ENCODE peak calls at places on chromosomes 11 and 22, in nine cellular contexts. F is body of pancreas, O is left ventricle myocardium inferior, R is cardiac muscle cell, M is neuronal stem cell, I is lung, C is Caco-2, P is prostate gland, T is stomach. N is an unnamed sample.

GRCh38 chr11:109073032-109073822 is 348.8 kb upstream of the C11orf87 start:
- DNase-seq in F (no peak), O (no peak), R (no peak), M (no peak), I (no peak), C (no peak), P (no peak), T (no peak), N (no peak)

GRCh38 chr22:17132112-17132511 is 11.0 kb upstream of the TMEM121B start:
- DNase-seq in F (no peak), O (peak; percentile 37), R (peak; percentile 62), M (no peak), I (no peak), C (no peak), P (no peak), T (no peak), N (no peak)

GRCh38 chr11:18769802-18770456 is 21.7 kb downstream of the PTPN5 start:
- DNase-seq in F (peak; percentile 3), O (no peak), R (no peak), M (no peak), I (no peak), C (no peak), P (no peak), T (no peak), N (no peak)

GRCh38 chr22:42909363-42910058 is 52.4 kb upstream of the ARFGAP3 start:
- DNase-seq in F (no peak), O (no peak), R (no peak), M (no peak), I (no peak), C (no peak), P (no peak), T (no peak), N (no peak)

GRCh38 chr11:66595245-66595904 is 2.4 kb downstream of the CCS start:
- DNase-seq in F (peak; percentile 55), O (peak; percentile 62), R (no peak), M (no peak), I (peak; percentile 33), C (no peak), P (no peak), T (peak; percentile 47), N (no peak)

GRCh38 chr11:107293677-107294344 is 163.8 kb downstream of the CWF19L2 start:
- DNase-seq in F (no peak), O (no peak), R (peak; percentile 62), M (no peak), I (no peak), C (peak; percentile 71), P (no peak), T (no peak), N (no peak)

GRCh38 chr11:104338186-104338585 is 174.2 kb upstream of the PDGFD start:
- DNase-seq in F (no peak), O (no peak), R (no peak), M (no peak), I (no peak), C (no peak), P (no peak), T (no peak), N (no peak)

GRCh38 chr11:121543981-121544380 is 91.2 kb upstream of the SORL1-AS1 start:
- DNase-seq in F (no peak), O (no peak), R (no peak), M (no peak), I (no peak), C (no peak), P (no peak), T (no peak), N (no peak)

GRCh38 chr11:105619556-105619955 is 9.7 kb downstream of the GRIA4 start:
- DNase-seq in F (no peak), O (no peak), R (no peak), M (no peak), I (no peak), C (no peak), P (no peak), T (no peak), N (no peak)

GRCh38 chr11:14546672-14547071 is 26.5 kb upstream of the PSMA1 start:
- DNase-seq in F (no peak), O (no peak), R (no peak), M (no peak), I (no peak), C (no peak), P (no peak), T (no peak), N (no peak)

GRCh38 chr11:35983965-35984364 is 40.1 kb downstream of the LDLRAD3 start:
- DNase-seq in F (no peak), O (no peak), R (no peak), M (no peak), I (no peak), C (no peak), P (no peak), T (no peak), N (no peak)

GRCh38 chr11:133999355-133999754 is 42.6 kb upstream of the IGSF9B start:
- DNase-seq in F (no peak), O (no peak), R (no peak), M (no peak), I (no peak), C (no peak), P (no peak), T (no peak), N (no peak)

GRCh38 chr11:116397556-116398167 is 375.1 kb downstream of the BUD13 start:
- DNase-seq in F (no peak), O (no peak), R (no peak), M (no peak), I (no peak), C (no peak), P (no peak), T (no peak), N (no peak)

GRCh38 chr11:57762235-57762866 is 749 bp downstream of the CTNND1 start:
- DNase-seq in F (peak; percentile 37), O (no peak), R (no peak), M (no peak), I (no peak), C (no peak), P (peak; percentile 30), T (no peak), N (no peak)

GRCh38 chr11:57761301-57762234 is at the start of gene CTNND1:
- DNase-seq in F (peak; percentile 96), O (peak; percentile 84), R (peak; percentile 95), M (peak; percentile 84), I (peak; percentile 88), C (peak; percentile 94), P (peak; percentile 94), T (peak; percentile 89), N (peak; percentile 95)

GRCh38 chr11:57764527-57764926 is 2.9 kb downstream of the CTNND1 start:
- DNase-seq in F (no peak), O (no peak), R (no peak), M (no peak), I (no peak), C (no peak), P (no peak), T (no peak), N (no peak)

GRCh38 chr11:57763568-57763967 is 2.0 kb downstream of the CTNND1 start:
- DNase-seq in F (no peak), O (no peak), R (peak; percentile 50), M (no peak), I (no peak), C (peak; percentile 53), P (peak; percentile 15), T (no peak), N (no peak)

GRCh38 chr11:57764972-57765371 is 3.4 kb downstream of the CTNND1 start:
- DNase-seq in F (no peak), O (no peak), R (no peak), M (no peak), I (no peak), C (no peak), P (no peak), T (no peak), N (no peak)
- H3K4me3 ChIP-seq in F (no peak overlapping the region), O (peak overlapping the region; percentile 80), R (peak overlapping the region; percentile 100), M (no peak overlapping the region), I (peak overlapping the region; percentile 21), C (peak overlapping the region; percentile 84), P (peak overlapping the region; percentile 46), T (peak overlapping the region; percentile 50), N (peak overlapping the region; percentile 55)

DNA sequence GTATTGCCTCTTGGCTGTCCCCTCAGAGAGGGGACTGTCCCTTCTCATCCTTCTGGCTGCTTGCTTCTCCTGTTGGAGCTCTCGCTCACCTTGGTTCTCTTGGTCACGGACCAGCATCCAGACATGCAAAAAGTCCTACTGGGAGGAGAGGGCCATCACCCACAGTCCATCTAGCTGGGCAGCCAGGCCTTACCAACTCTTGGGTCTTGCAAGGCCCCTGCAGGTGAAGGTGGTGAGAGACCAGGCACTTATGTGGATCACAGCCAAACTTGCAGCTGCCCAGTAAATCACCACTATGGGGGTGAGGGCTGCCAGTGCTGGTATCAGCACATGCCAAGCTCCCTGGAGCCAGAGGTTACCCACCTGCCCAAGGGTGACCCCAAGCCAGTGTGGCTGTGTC is 36.3 kb downstream of the KCNQ1OT1 start:
- DNase-seq in F (no peak), O (no peak), R (no peak), M (no peak), I (no peak), C (no peak), P (no peak), T (peak; percentile 7), N (no peak)
- H3K9me3 ChIP-seq in F (peaks cover 37% of the 10 kb centered on the region), O (peaks cover 43% of the 10 kb centered on the region), R (peaks cover 8% of the 10 kb centered on the region), M (peaks cover 21% of the 10 kb centered on the region), I (peaks cover 21% of the 10 kb centered on the region), C (peaks cover 48% of the 10 kb centered on the region), P (no peaks in the 10 kb centered on the region), T (peaks cover 5% of the 10 kb centered on the region), N (no peaks in the 10 kb centered on the region)

GRCh38 chr22:30607939-30608338 is 965 bp downstream of the TCN2 start:
- DNase-seq in F (no peak), O (no peak), R (no peak), M (no peak), I (no peak), C (no peak), P (no peak), T (no peak), N (no peak)
- H3K4me1 ChIP-seq in F (peaks cover 25% of the 10 kb centered on the region), O (peaks cover 54% of the 10 kb centered on the region), R (peaks cover 16% of the 10 kb centered on the region), M (peaks cover 30% of the 10 kb centered on the region), I (peaks cover 3% of the 10 kb centered on the region), C (peaks cover 16% of the 10 kb centered on the region), P (no peaks in the 10 kb centered on the region), T (peaks cover 70% of the 10 kb centered on the region), N (peaks cover 15% of the 10 kb centered on the region)

GRCh38 chr11:76209956-76210885 is 3.9 kb upstream of the WNT11 start:
- DNase-seq in F (peak; percentile 72), O (peak; percentile 77), R (peak; percentile 81), M (peak; percentile 51), I (no peak), C (peak; percentile 83), P (peak; percentile 51), T (peak; percentile 50), N (peak; percentile 68)

GRCh38 chr11:76208438-76208828 is 2.1 kb upstream of the WNT11 start:
- DNase-seq in F (no peak), O (no peak), R (no peak), M (no peak), I (no peak), C (no peak), P (no peak), T (no peak), N (no peak)

GRCh38 chr11:76210920-76211851 is 4.9 kb upstream of the WNT11 start:
- DNase-seq in F (no peak), O (no peak), R (no peak), M (no peak), I (no peak), C (no peak), P (no peak), T (no peak), N (no peak)

GRCh38 chr11:76208829-76209670 is 2.7 kb upstream of the WNT11 start:
- DNase-seq in F (peak; percentile 84), O (peak; percentile 82), R (peak; percentile 88), M (peak; percentile 79), I (peak; percentile 76), C (peak; percentile 96), P (peak; percentile 33), T (peak; percentile 69), N (peak; percentile 86)

DNA sequence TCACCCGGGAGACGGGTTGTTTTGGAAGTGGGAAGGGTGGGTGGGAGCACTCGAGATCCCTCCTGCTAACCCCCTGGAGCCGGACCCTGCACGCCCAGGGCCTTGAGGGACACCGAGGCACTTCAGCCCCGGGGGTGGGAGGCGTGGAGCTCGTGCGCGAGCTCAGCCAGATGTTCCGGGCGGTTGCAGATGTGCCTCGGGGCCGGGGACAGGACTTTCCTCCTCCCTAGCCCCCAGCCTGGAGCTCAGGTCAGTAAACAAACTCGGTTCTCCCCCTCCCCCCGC is 3.3 kb upstream of the WNT11 start:
- DNase-seq in F (no peak), O (no peak), R (no peak), M (no peak), I (no peak), C (no peak), P (no peak), T (no peak), N (no peak)
- H3K4me3 ChIP-seq in F (peak overlapping the region; percentile 60), O (peak overlapping the region; percentile 70), R (peak overlapping the region; percentile 61), M (peak overlapping the region; percentile 76), I (peak overlapping the region; percentile 7), C (peak overlapping the region; percentile 70), P (peak overlapping the region; percentile 41), T (peak overlapping the region; percentile 64), N (peak overlapping the region; percentile 52)

N was measured in tibial artery.